ENCODE peak calls at places on chromosome 10, in four cellular contexts. F is GM12878, A is K562, K is HL-60. U is an unnamed sample.

GRCh38 chr10:5014936-5015335 is 11.3 kb upstream of the AKR1C2 start:
- DNase-seq in K (no peak), F (no peak), A (peak; percentile 12), U (no peak)

GRCh38 chr10:124545756-124546369 is 84.2 kb downstream of the LHPP start:
- DNase-seq in K (no peak), A (no peak), F (no peak), U (no peak)

GRCh38 chr10:19728376-19728775 is 87.9 kb upstream of the PLXDC2 start:
- DNase-seq in K (no peak), A (no peak), F (no peak), U (no peak)

GRCh38 chr10:92284112-92284704 is 6.7 kb downstream of the CPEB3 start:
- DNase-seq in K (no peak), F (no peak), A (no peak), U (no peak)

GRCh38 chr10:104441601-104442000 is 88.0 kb downstream of the CFAP58 start:
- DNase-seq in F (no peak), K (peak; percentile 9), A (no peak), U (no peak)

GRCh38 chr10:114519306-114519669 is 115.0 kb upstream of the AFAP1L2 start:
- DNase-seq in F (no peak), A (no peak), K (no peak), U (no peak)

GRCh38 chr10:6300106-6300783 is 97.5 kb downstream of the PFKFB3 start:
- DNase-seq in A (no peak), F (peak; percentile 97), K (peak; percentile 36), U (peak; percentile 25)

GRCh38 chr10:3914702-3915101 is 129.7 kb upstream of the KLF6 start:
- DNase-seq in K (no peak), F (no peak), A (no peak), U (no peak)

GRCh38 chr10:4006051-4006450 is 221.0 kb upstream of the KLF6 start:
- DNase-seq in K (no peak), F (no peak), A (no peak), U (no peak)

GRCh38 chr10:128087884-128088695 is 38.1 kb downstream of the MKI67 start:
- DNase-seq in F (no peak), A (peak; percentile 19), K (no peak), U (no peak)

GRCh38 chr10:3348561-3348960 is 176.0 kb upstream of the PITRM1 start:
- DNase-seq in F (no peak), K (no peak), A (no peak), U (no peak)

GRCh38 chr10:4839353-4839752 is 13.3 kb downstream of the AKR1E2 start:
- DNase-seq in A (peak; percentile 22), K (no peak), F (no peak), U (no peak)

GRCh38 chr10:36421999-36422398 is 703.4 kb upstream of the ANKRD30A start:
- DNase-seq in A (no peak), K (no peak), F (no peak), U (no peak)

GRCh38 chr10:35378547-35379210 is 42.4 kb downstream of the CCNY start:
- DNase-seq in A (peak; percentile 39), K (no peak), F (no peak), U (no peak)

GRCh38 chr10:44982114-44982460 is 3.5 kb upstream of the DEPP1 start:
- DNase-seq in K (no peak), F (no peak), A (no peak), U (no peak)

GRCh38 chr10:1662361-1663025 is 74.8 kb downstream of the ADARB2 start:
- DNase-seq in A (no peak), F (no peak), K (no peak), U (peak; percentile 46)

GRCh38 chr10:35822316-35822715 is 180.2 kb upstream of the FZD8 start:
- DNase-seq in K (no peak), F (no peak), A (no peak), U (no peak)

GRCh38 chr10:32237644-32238345 is 109.2 kb downstream of the EPC1 start:
- DNase-seq in A (no peak), K (no peak), F (no peak), U (no peak)

GRCh38 chr10:59177031-59177861 is 803 bp downstream of the PHYHIPL start:
- DNase-seq in F (no peak), K (no peak), A (no peak), U (no peak)

GRCh38 chr10:28939352-28940157 is 262.2 kb downstream of the BAMBI start:
- DNase-seq in K (no peak), F (no peak), A (peak; percentile 40), U (no peak)

GRCh38 chr10:72276421-72277339 is 3.0 kb downstream of the DDIT4 start:
- DNase-seq in A (no peak), F (no peak), K (no peak), U (no peak)

GRCh38 chr10:84294766-84295447 is 33.5 kb upstream of the CCSER2 start:
- DNase-seq in A (no peak), F (no peak), K (no peak), U (no peak)

GRCh38 chr10:82377608-82378007 is 502.6 kb downstream of the NRG3 start:
- DNase-seq in F (no peak), A (no peak), K (no peak), U (no peak)

DNA sequence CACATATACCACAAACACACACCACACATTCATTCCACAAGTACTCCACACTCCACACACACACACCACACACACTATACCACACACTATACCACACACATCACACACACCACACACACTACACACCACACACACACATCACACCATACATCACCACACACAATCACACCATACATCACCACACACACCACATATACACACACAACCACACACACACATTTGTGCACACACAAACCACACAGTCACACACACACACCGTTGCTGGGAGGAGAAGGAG is 112.8 kb downstream of the PTPN20 start:
- DNase-seq in A (no peak), F (no peak), K (no peak), U (no peak)
- TF ChIP-seq SPI1 in A (no peak), F (no peak), K (no peak), U (no peak)

GRCh38 chr10:74936577-74937445 is 110.4 kb downstream of the KAT6B start:
- DNase-seq in A (no peak), K (no peak), F (no peak), U (no peak)
- TF ChIP-seq SPI1 in A (no peak), K (no peak), F (no peak), U (no peak)

GRCh38 chr10:110209926-110210662 is 2.7 kb downstream of the MXI1 start:
- DNase-seq in K (peak; percentile 29), F (no peak), A (peak; percentile 43), U (no peak)

GRCh38 chr10:110211455-110211843 is 4.0 kb downstream of the MXI1 start:
- DNase-seq in A (no peak), F (no peak), K (no peak), U (no peak)

GRCh38 chr10:110210663-110211454 is 3.5 kb downstream of the MXI1 start:
- DNase-seq in F (peak; percentile 90), K (peak; percentile 98), A (peak; percentile 89), U (peak; percentile 77)

GRCh38 chr10:110214380-110214826 is 7.0 kb downstream of the MXI1 start:
- DNase-seq in F (no peak), A (no peak), K (peak; percentile 54), U (peak; percentile 37)

DNA sequence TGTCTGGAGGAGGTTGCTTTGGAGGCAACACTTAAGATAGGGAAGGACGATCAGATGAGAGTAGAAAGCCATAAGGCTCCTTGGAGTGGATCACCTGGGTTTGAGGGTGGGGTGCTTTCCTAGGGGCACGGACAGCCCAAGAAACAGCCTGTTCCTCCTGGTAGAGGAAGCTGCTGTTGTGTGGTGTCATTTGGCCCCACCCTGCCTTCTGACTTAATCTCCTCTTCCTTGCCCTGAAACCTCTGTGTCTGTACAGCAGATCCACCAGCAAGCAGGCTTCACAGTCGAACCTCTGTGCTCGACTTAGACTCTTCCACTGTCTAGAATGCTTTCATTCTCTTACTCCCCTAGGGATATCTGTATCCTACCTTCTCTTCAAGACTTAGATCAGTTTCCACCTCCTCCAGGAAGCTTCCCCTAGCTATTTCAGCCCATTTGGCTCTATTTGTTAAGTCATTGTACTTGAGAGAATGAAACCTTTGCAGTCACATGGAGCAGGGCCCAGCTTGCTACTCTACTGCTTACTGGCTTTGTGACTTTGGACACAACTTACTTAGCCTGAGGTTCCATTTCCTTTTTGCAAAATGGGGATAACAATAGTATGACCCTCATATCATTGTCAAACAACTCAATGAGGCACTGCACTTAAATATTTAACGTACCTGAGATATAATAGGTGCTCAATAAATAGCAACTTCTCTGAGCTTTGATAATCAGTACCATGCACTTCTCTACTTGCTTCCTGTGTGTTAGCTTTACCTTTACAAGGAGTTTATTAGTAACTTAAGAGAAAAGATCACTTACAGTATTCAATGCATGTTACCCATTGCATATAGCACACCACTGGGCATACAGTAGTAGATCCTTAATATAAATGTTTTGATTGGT is 5.0 kb downstream of the MXI1 start:
- DNase-seq in K (peak; percentile 86), F (no peak), A (peak; percentile 17), U (no peak)
- TF ChIP-seq SPI1 in K (peak; percentile 24), F (no peak), A (peak; percentile 15), U (peak; percentile 23)

GRCh38 chr10:122461367-122461728 is at the start of gene HTRA1:
- DNase-seq in A (no peak), K (no peak), F (no peak), U (no peak)
- TF ChIP-seq SPI1 in A (no peak), K (no peak), F (no peak), U (no peak)

GRCh38 chr10:79026341-79026761 is 42.4 kb upstream of the ZMIZ1 start:
- DNase-seq in K (no peak), A (no peak), F (no peak), U (no peak)
- TF ChIP-seq SPI1 in K (no peak), A (no peak), F (no peak), U (no peak)

DNA sequence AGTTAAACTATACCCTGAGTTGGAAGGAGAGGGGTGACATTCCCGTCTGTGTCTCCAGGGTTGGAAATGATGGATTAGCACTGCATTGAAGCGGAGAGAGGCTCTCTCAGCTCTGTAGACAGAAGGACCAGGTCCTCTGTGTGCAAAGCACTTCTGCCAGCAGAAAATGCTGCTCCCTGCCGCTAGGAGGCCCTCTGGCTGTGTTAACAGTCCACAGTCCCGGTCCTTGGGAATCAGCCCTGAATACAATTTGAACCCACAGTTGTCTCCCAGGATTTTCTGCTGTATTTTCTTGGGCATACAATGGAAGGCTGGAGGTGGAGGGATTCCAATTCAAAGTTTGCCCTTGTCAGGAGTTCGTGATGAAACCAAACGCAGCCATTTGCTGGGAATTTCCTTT is 205.1 kb downstream of the GLRX3 start:
- DNase-seq in F (no peak), A (peak; percentile 18), K (no peak), U (no peak)
- TF ChIP-seq SPI1 in F (no peak), A (no peak), K (no peak), U (no peak)

U was measured in GM12891.